ENCODE peak calls at places on chromosomes 4 and X, in five cellular contexts. L, A, T, N and P are unnamed samples. For H3K4me1, the result is how much of the 10 kb centered on the place peaks cover.

GRCh38 chrX:149131780-149132179 is 373.3 kb downstream of the IDS start:
- DNase-seq in L (no peak), A (no peak), T (no peak), N (no peak), P (no peak)

GRCh38 chrX:133645251-133645650 is 230.0 kb upstream of the GPC4 start:
- DNase-seq in L (no peak), A (peak), T (no peak), N (no peak), P (no peak)

GRCh38 chrX:130726661-130727060 is 176.3 kb downstream of the ENOX2 start:
- DNase-seq in L (no peak), A (no peak), T (no peak), N (no peak), P (no peak)

GRCh38 chrX:68932611-68933010 is 103.8 kb downstream of the EFNB1 start:
- DNase-seq in L (no peak), A (peak), T (no peak), N (no peak), P (no peak)

GRCh38 chr4:26736621-26737020 is 124.0 kb upstream of the STIM2 start:
- DNase-seq in L (no peak), A (no peak), T (no peak), N (no peak), P (no peak)

GRCh38 chr4:56465599-56466295 is 1.7 kb upstream of the SRP72 start:
- DNase-seq in L (no peak), A (no peak), T (no peak), N (no peak), P (no peak)

GRCh38 chrX:150366951-150367545 is 3.9 kb downstream of the MAMLD1 start:
- DNase-seq in L (no peak), A (no peak), T (no peak), N (no peak), P (peak)

GRCh38 chrX:71143508-71143907 is 1.1 kb upstream of the NLGN3 start:
- DNase-seq in L (peak), A (no peak), T (no peak), N (no peak), P (no peak)

GRCh38 chrX:12946838-12947544 is 27.9 kb upstream of the TMSB4X start:
- DNase-seq in L (peak), A (peak), T (no peak), N (peak), P (peak)

GRCh38 chrX:17374619-17375360 is at the start of gene NHS:
- DNase-seq in L (peak), A (peak), T (peak), N (peak), P (peak)

GRCh38 chrX:30935985-30936384 is 46.9 kb upstream of the TAB3 start:
- DNase-seq in L (no peak), A (no peak), T (no peak), N (peak), P (no peak)

GRCh38 chr4:152817331-152817730 is 37.6 kb downstream of the ARFIP1 start:
- DNase-seq in L (no peak), A (no peak), T (no peak), N (no peak), P (no peak)

GRCh38 chrX:84046403-84046984 is 141.5 kb downstream of the RPS6KA6 start:
- DNase-seq in L (no peak), A (no peak), T (no peak), N (no peak), P (peak)

GRCh38 chrX:47129879-47130358 is 14.6 kb downstream of the NDUFB11 start:
- DNase-seq in L (no peak), A (no peak), T (no peak), N (no peak), P (no peak)

GRCh38 chrX:147891886-147892285 is 19.8 kb upstream of the FMR1 start:
- DNase-seq in L (no peak), A (no peak), T (no peak), N (no peak), P (no peak)

GRCh38 chr4:110012917-110013316 is 100.2 kb downstream of the EGF start:
- DNase-seq in L (no peak), A (no peak), T (no peak), N (no peak), P (no peak)

GRCh38 chrX:39460491-39460890 is 637.3 kb downstream of the BCOR start:
- DNase-seq in L (no peak), A (no peak), T (no peak), N (no peak), P (no peak)

GRCh38 chrX:153397256-153397960 is 3.7 kb downstream of the PNMA6E start:
- DNase-seq in L (no peak), A (no peak), T (no peak), N (no peak), P (no peak)

GRCh38 chrX:41781500-41781899 is 57.5 kb downstream of the GPR82 start:
- DNase-seq in L (no peak), A (no peak), T (no peak), N (peak), P (peak)

GRCh38 chr4:68132342-68132741 is 2.7 kb upstream of the TMPRSS11F start:
- DNase-seq in L (no peak), A (no peak), T (no peak), N (no peak), P (no peak)

GRCh38 chrX:124216396-124217124 is 115.9 kb upstream of the TEX13D start:
- DNase-seq in L (no peak), A (no peak), T (no peak), N (no peak), P (peak)

GRCh38 chr4:163587867-163588266 is 93.4 kb downstream of the TMA16 start:
- DNase-seq in L (no peak), A (no peak), T (no peak), N (no peak), P (peak)

GRCh38 chrX:127112726-127113125 is 293.2 kb downstream of the PRR32 start:
- DNase-seq in L (no peak), A (no peak), T (no peak), N (no peak), P (no peak)

GRCh38 chr4:141346144-141346543 is 125.4 kb downstream of the ZNF330 start:
- DNase-seq in L (peak), A (no peak), T (no peak), N (peak), P (peak)

GRCh38 chr4:109128589-109128988 is 173.9 kb downstream of the COL25A1 start:
- DNase-seq in L (no peak), A (no peak), T (no peak), N (no peak), P (no peak)

GRCh38 chr4:127188847-127189246 is 443.9 kb upstream of the INTU start:
- DNase-seq in L (no peak), A (no peak), T (no peak), N (peak), P (peak)

GRCh38 chrX:103817502-103817901 is 14.6 kb downstream of the RAB9B start:
- DNase-seq in L (peak), A (peak), T (no peak), N (peak), P (peak)

GRCh38 chrX:2430265-2430825 is 70.4 kb downstream of the DHRSX start:
- DNase-seq in L (no peak), A (no peak), T (no peak), N (no peak), P (no peak)

GRCh38 chr4:40685300-40685699 is 55.6 kb upstream of the RBM47 start:
- DNase-seq in L (no peak), A (no peak), T (no peak), N (no peak), P (peak)

GRCh38 chr4:52883183-52883621 is 21.1 kb downstream of the RASL11B start:
- DNase-seq in L (no peak), A (no peak), T (no peak), N (no peak), P (no peak)

GRCh38 chrX:38930474-38930873 is 129.2 kb downstream of the MID1IP1 start:
- DNase-seq in L (no peak), A (no peak), T (no peak), N (no peak), P (no peak)

GRCh38 chr4:76867880-76868655 is 29.9 kb downstream of the SOWAHB start:
- DNase-seq in L (no peak), A (no peak), T (no peak), N (no peak), P (peak)

GRCh38 chrX:78182881-78183280 is 43.4 kb upstream of the TAF9B start:
- DNase-seq in L (no peak), A (no peak), T (no peak), N (no peak), P (no peak)

GRCh38 chrX:88990882-88991582 is 244.0 kb downstream of the CPXCR1 start:
- DNase-seq in L (no peak), A (no peak), T (no peak), N (no peak), P (no peak)

GRCh38 chr4:25088342-25088952 is 57.7 kb upstream of the LGI2 start:
- DNase-seq in L (no peak), A (peak), T (no peak), N (no peak), P (peak)

GRCh38 chr4:96936886-96937285 is 1097.0 kb downstream of the PDHA2 start:
- DNase-seq in L (no peak), A (no peak), T (no peak), N (no peak), P (no peak)

GRCh38 chr4:18075823-18076433 is 54.4 kb upstream of the LCORL start:
- DNase-seq in L (peak), A (peak), T (no peak), N (peak), P (peak)

GRCh38 chr4:130090427-130090826 is 994.5 kb downstream of the C4orf33 start:
- DNase-seq in L (no peak), A (no peak), T (peak), N (no peak), P (no peak)

DNA sequence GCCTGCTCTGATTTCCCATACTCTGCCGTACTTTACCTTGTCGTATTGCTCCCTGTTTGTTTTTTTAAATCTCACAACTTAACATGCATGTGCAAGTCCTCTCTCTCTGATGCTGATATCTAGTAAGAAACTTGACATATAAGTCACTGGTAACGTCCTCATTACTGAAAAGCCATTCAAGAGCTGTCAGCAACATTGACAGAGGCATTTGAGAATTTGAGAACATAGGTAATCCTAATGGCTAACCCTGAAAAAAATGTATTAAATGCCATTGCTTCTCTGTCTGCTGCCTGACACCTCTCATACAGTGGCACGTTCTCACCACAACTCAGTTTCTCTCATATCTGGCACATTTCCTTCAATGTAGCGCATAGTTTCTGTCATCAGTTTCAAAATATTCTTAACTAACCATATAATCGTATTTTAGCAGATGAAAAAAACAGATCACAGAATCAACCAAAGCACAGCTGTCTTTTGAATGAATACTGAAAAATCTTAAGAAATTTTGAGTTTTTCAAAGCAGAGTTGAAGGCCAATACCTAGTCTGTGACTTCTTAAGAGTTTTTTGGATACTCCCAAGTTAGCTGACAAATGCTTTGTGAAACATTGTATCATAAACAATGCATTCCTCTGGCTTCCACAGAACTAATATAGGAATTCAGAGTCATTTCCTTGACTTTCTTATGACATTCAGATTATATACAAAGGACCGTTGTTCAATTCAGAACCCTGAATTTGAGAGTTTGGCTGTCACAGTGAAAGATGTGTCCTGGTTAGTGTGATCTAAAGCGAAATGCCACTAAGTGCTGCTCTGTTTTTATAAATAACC is 996.4 kb downstream of the C4orf33 start:
- DNase-seq in L (no peak), A (no peak), T (no peak), N (no peak), P (no peak)
- H3K4me1 ChIP-seq in L (under half), A (under half), T (under half), N (under half), P (under half)

GRCh38 chr4:121711263-121712000 is 14.7 kb upstream of the ANXA5 start:
- DNase-seq in L (peak), A (peak), T (peak), N (peak), P (peak)
- H3K27ac ChIP-seq in L (peak), A (peak), T (peak), N (peak), P (peak)

GRCh38 chr4:5887361-5888221 is 5.3 kb downstream of the CRMP1 start:
- DNase-seq in L (no peak), A (no peak), T (peak), N (no peak), P (no peak)
- H3K4me1 ChIP-seq in L (under half), A (under half), T (under half), N (under half), P (under half)

GRCh38 chr4:86959588-86960500 is 25.0 kb downstream of the AFF1 start:
- DNase-seq in L (no peak), A (no peak), T (no peak), N (no peak), P (peak)

GRCh38 chr4:86961103-86961502 is 26.3 kb downstream of the AFF1 start:
- DNase-seq in L (no peak), A (no peak), T (no peak), N (no peak), P (no peak)

GRCh38 chr4:86960557-86960959 is 25.7 kb downstream of the AFF1 start:
- DNase-seq in L (no peak), A (no peak), T (no peak), N (no peak), P (no peak)

GRCh38 chr4:86955888-86956451 is 21.2 kb downstream of the AFF1 start:
- DNase-seq in L (no peak), A (no peak), T (no peak), N (no peak), P (no peak)

GRCh38 chr4:86957214-86957613 is 22.4 kb downstream of the AFF1 start:
- DNase-seq in L (no peak), A (no peak), T (no peak), N (no peak), P (no peak)
- H3K27ac ChIP-seq in L (no peak), A (no peak), T (no peak), N (no peak), P (no peak)

GRCh38 chr4:154033921-154034320 is 245.0 kb upstream of the SFRP2 start:
- DNase-seq in L (no peak), A (no peak), T (no peak), N (no peak), P (no peak)
- H3K4me1 ChIP-seq in L (under half), A (under half), T (under half), N (under half), P (under half)